ENCODE peak calls at places on chromosomes 16 and 17, in eight cellular contexts. T, Y, O, H, D, W, E and P are unnamed samples.

GRCh38 chr16:57906385-57907316 is 64.3 kb downstream of the CNGB1 start:
- DNase-seq in T (no peak), Y (no peak), O (no peak), H (no peak), D (no peak), W (no peak), E (no peak), P (no peak)

GRCh38 chr17:2123467-2124251 is 68.8 kb downstream of the HIC1 start:
- DNase-seq in T (peak; percentile 33), Y (no peak), O (no peak), H (peak; percentile 44), D (no peak), W (no peak), E (peak; percentile 44), P (no peak)

GRCh38 chr17:17467021-17467420 is 9.8 kb upstream of the MED9 start:
- DNase-seq in T (no peak), Y (no peak), O (no peak), H (no peak), D (no peak), W (no peak), E (no peak), P (no peak)

GRCh38 chr16:72921620-72922019 is 126.3 kb downstream of the ZFHX3 start:
- DNase-seq in T (no peak), Y (no peak), O (peak; percentile 69), H (peak; percentile 49), D (peak; percentile 43), W (no peak), E (no peak), P (peak; percentile 78)

GRCh38 chr16:22314661-22315626 is 17.7 kb downstream of the POLR3E start:
- DNase-seq in T (no peak), Y (no peak), O (no peak), H (no peak), D (no peak), W (no peak), E (no peak), P (peak; percentile 21)

GRCh38 chr17:74268052-74268451 is 6.0 kb upstream of the DNAI2 start:
- DNase-seq in T (peak; percentile 78), Y (no peak), O (no peak), H (no peak), D (no peak), W (no peak), E (no peak), P (no peak)

GRCh38 chr17:7650509-7651096 is at the start of gene ATP1B2:
- DNase-seq in T (peak; percentile 81), Y (peak; percentile 63), O (peak; percentile 93), H (peak; percentile 86), D (peak; percentile 83), W (peak; percentile 73), E (peak; percentile 75), P (peak; percentile 90)

GRCh38 chr17:32998893-32999240 is 7.2 kb downstream of the SPACA3 start:
- DNase-seq in T (no peak), Y (no peak), O (no peak), H (no peak), D (no peak), W (no peak), E (no peak), P (no peak)

GRCh38 chr16:74461826-74462225 is 40.5 kb upstream of the CLEC18B start:
- DNase-seq in T (no peak), Y (no peak), O (no peak), H (no peak), D (no peak), W (no peak), E (no peak), P (no peak)

GRCh38 chr17:19388791-19389190 is 1.8 kb upstream of the MFAP4 start:
- DNase-seq in T (no peak), Y (no peak), O (peak; percentile 80), H (no peak), D (peak; percentile 69), W (no peak), E (peak; percentile 6), P (no peak)

GRCh38 chr16:86844691-86845090 is 266.3 kb downstream of the FOXL1 start:
- DNase-seq in T (no peak), Y (no peak), O (no peak), H (no peak), D (no peak), W (no peak), E (no peak), P (peak; percentile 51)

GRCh38 chr16:79098897-79099296 is 501.6 kb downstream of the MAF start:
- DNase-seq in T (no peak), Y (no peak), O (no peak), H (no peak), D (no peak), W (no peak), E (no peak), P (no peak)

GRCh38 chr17:44915321-44915726 is at the start of gene GFAP:
- DNase-seq in T (no peak), Y (peak; percentile 50), O (no peak), H (no peak), D (no peak), W (no peak), E (no peak), P (peak; percentile 59)

GRCh38 chr16:55832788-55833583 is at the start of gene CES1:
- DNase-seq in T (peak; percentile 83), Y (no peak), O (peak; percentile 78), H (peak; percentile 88), D (no peak), W (peak; percentile 97), E (peak; percentile 17), P (peak; percentile 85)

GRCh38 chr17:79399610-79400144 is 211.2 kb downstream of the RBFOX3 start:
- DNase-seq in T (no peak), Y (no peak), O (no peak), H (no peak), D (no peak), W (no peak), E (no peak), P (no peak)

GRCh38 chr17:58144801-58145200 is 3.4 kb upstream of the OR4D1 start:
- DNase-seq in T (no peak), Y (no peak), O (no peak), H (no peak), D (no peak), W (no peak), E (no peak), P (no peak)

GRCh38 chr16:31221357-31222160 is 4.6 kb upstream of the PYDC1 start:
- DNase-seq in T (no peak), Y (no peak), O (no peak), H (no peak), D (no peak), W (no peak), E (no peak), P (no peak)

DNA sequence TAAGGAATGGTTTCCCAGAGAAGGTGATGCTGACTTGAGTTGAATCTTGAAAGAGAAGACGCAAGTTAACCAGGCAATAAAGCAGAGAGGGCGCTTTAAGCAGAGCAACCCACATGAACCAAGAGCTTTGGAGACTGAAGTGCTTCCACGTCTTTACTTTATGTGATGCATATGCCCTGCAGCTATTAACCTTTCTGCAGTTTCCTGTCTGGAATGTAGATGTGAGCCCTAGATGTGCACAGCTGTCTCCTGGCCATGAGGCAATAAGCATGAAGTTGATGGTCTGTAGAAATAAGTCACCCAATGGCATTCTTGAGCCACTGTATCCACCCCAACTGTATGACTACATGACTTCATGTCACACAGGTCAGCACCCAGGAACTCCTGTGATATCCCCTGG is 5.7 kb upstream of the CHST4 start:
- DNase-seq in T (no peak), Y (no peak), O (no peak), H (no peak), D (no peak), W (no peak), E (no peak), P (no peak)
- TF ChIP-seq POLR2A in T (no peak), Y (no peak), O (no peak), H (no peak), D (no peak), W (no peak), E (no peak), P (no peak)

GRCh38 chr16:24995033-24995432 is 20.1 kb downstream of the ARHGAP17 start:
- DNase-seq in T (no peak), Y (no peak), O (no peak), H (no peak), D (no peak), W (no peak), E (no peak), P (no peak)
- H3K4me1 ChIP-seq in T (peaks cover 20% of the 10 kb centered on the region), Y (no peaks in the 10 kb centered on the region), O (peaks cover 68% of the 10 kb centered on the region), H (peaks cover 96% of the 10 kb centered on the region), D (peaks cover 25% of the 10 kb centered on the region), W (peaks cover 33% of the 10 kb centered on the region), E (peaks cover 58% of the 10 kb centered on the region), P (peaks cover 76% of the 10 kb centered on the region)

GRCh38 chr17:80716986-80717385 is 172.3 kb downstream of the RPTOR start:
- DNase-seq in T (no peak), Y (no peak), O (no peak), H (no peak), D (no peak), W (no peak), E (no peak), P (no peak)
- TF ChIP-seq POLR2A in T (no peak), Y (no peak), O (no peak), H (no peak), D (no peak), W (no peak), E (no peak), P (no peak)

GRCh38 chr16:89476379-89476778 is 14.0 kb downstream of the ANKRD11 start:
- DNase-seq in T (no peak), Y (no peak), O (no peak), H (no peak), D (no peak), W (no peak), E (no peak), P (no peak)

GRCh38 chr16:89475144-89475543 is 15.2 kb downstream of the ANKRD11 start:
- DNase-seq in T (no peak), Y (no peak), O (no peak), H (no peak), D (no peak), W (no peak), E (no peak), P (no peak)

GRCh38 chr16:89476811-89477261 is 13.5 kb downstream of the ANKRD11 start:
- DNase-seq in T (no peak), Y (no peak), O (no peak), H (no peak), D (no peak), W (no peak), E (no peak), P (no peak)

GRCh38 chr16:89481556-89481955 is 8.8 kb downstream of the ANKRD11 start:
- DNase-seq in T (no peak), Y (no peak), O (no peak), H (no peak), D (no peak), W (no peak), E (no peak), P (no peak)

DNA sequence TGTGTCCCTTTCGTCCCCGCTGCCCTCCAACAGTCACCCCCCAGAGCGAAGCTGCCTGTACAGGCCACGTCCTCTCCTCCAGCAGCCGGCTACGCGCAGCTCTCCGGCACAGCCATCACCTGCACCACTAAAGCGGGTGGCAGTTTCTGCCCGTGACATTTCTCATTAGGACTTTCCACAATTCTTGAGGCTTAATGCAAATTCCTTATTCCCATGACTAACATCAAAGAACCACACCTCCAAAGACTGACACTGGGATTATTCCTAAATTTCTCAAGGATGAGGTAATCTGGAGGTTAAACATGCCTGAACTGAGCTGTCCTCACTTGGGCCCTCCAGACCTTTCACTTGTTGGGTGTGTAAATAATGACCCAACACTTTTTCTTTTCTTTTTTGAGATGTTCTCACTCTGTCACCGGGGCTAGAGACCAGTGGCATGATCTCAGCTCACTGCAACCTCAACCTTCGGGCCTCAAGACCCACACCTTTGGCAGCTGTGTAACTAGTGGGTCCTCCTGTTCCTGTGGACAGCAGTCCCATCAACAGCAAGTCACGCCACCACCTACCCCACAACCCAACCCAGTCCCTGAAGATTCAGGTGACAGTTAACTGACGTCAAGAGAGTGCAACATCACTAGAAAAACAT is 11.7 kb downstream of the ANKRD11 start:
- DNase-seq in T (no peak), Y (no peak), O (no peak), H (no peak), D (no peak), W (no peak), E (no peak), P (no peak)
- H3K4me1 ChIP-seq in T (peaks cover 63% of the 10 kb centered on the region), Y (peaks cover 5% of the 10 kb centered on the region), O (peaks cover 61% of the 10 kb centered on the region), H (peaks cover 92% of the 10 kb centered on the region), D (peaks cover 12% of the 10 kb centered on the region), W (peaks cover 46% of the 10 kb centered on the region), E (peaks cover 58% of the 10 kb centered on the region), P (peaks cover 85% of the 10 kb centered on the region)